ENCODE peak calls at places on chromosome 13, in seven cellular contexts. A, U, F, D, T, O and P are unnamed samples. For H3K4me1, the result is how much of the 10 kb centered on the place peaks cover.

GRCh38 chr13:105465251-105465650 is 1070.2 kb downstream of the EFNB2 start:
- DNase-seq in U (no peak), T (no peak), O (no peak), A (no peak), F (no peak), D (no peak), P (no peak)

GRCh38 chr13:44932171-44932849 is 57.0 kb downstream of the NUFIP1 start:
- DNase-seq in D (no peak), O (no peak), A (no peak), U (no peak), T (no peak), F (no peak), P (no peak)

GRCh38 chr13:79943633-79944032 is 397.3 kb downstream of the SPRY2 start:
- DNase-seq in U (no peak), T (no peak), O (no peak), D (no peak), A (no peak), F (no peak), P (no peak)

GRCh38 chr13:31773538-31773937 is 34.2 kb downstream of the RXFP2 start:
- DNase-seq in F (no peak), T (no peak), D (no peak), O (no peak), U (no peak), A (no peak), P (no peak)

GRCh38 chr13:113211774-113212173 is 2.4 kb downstream of the CUL4A start:
- DNase-seq in D (no peak), A (no peak), U (no peak), T (peak), F (no peak), O (no peak), P (no peak)

GRCh38 chr13:93674337-93674755 is 447.7 kb downstream of the GPC6 start:
- DNase-seq in U (no peak), F (no peak), T (no peak), A (no peak), D (no peak), O (no peak), P (no peak)

GRCh38 chr13:95176611-95177259 is 124.5 kb downstream of the ABCC4 start:
- DNase-seq in D (no peak), A (no peak), T (no peak), F (no peak), U (no peak), O (peak), P (no peak)

GRCh38 chr13:40221460-40222201 is 444.8 kb downstream of the FOXO1 start:
- DNase-seq in F (peak), O (peak), D (no peak), A (peak), U (no peak), T (no peak), P (no peak)

GRCh38 chr13:93775507-93776108 is 549.0 kb downstream of the GPC6 start:
- DNase-seq in F (no peak), U (no peak), T (no peak), D (no peak), O (no peak), A (no peak), P (no peak)

GRCh38 chr13:98515804-98516465 is 61.0 kb downstream of the STK24 start:
- DNase-seq in F (no peak), O (no peak), D (no peak), T (no peak), U (no peak), A (no peak), P (no peak)
- H3K27ac ChIP-seq in F (no peak), O (no peak), D (no peak), T (peak), U (no peak), A (no peak), P (no peak)

GRCh38 chr13:48853381-48854102 is 122.2 kb upstream of the FNDC3A start:
- DNase-seq in U (no peak), O (peak), T (peak), F (no peak), D (no peak), A (no peak), P (no peak)
- H3K4me1 ChIP-seq in U (under half), O (under half), T (under half), F (under half), D (under half), A (under half), P (under half)

GRCh38 chr13:83798731-83799130 is 83.5 kb downstream of the SLITRK1 start:
- DNase-seq in D (no peak), A (no peak), O (no peak), F (no peak), T (no peak), U (no peak), P (no peak)
- H3K27ac ChIP-seq in D (no peak), A (no peak), O (no peak), F (no peak), T (no peak), U (no peak), P (no peak)

GRCh38 chr13:110382830-110383229 is 75.7 kb downstream of the COL4A2 start:
- DNase-seq in A (no peak), D (no peak), O (no peak), T (no peak), F (no peak), U (no peak), P (no peak)
- H3K4me1 ChIP-seq in A (under half), D (under half), O (under half), T (under half), F (under half), U (half or more), P (under half)

GRCh38 chr13:30113531-30113930 is 193.8 kb downstream of the KATNAL1 start:
- DNase-seq in F (no peak), D (no peak), A (no peak), T (no peak), U (no peak), O (no peak), P (peak)
- H3K27ac ChIP-seq in F (peak), D (peak), A (no peak), T (no peak), U (no peak), O (peak), P (peak)

DNA sequence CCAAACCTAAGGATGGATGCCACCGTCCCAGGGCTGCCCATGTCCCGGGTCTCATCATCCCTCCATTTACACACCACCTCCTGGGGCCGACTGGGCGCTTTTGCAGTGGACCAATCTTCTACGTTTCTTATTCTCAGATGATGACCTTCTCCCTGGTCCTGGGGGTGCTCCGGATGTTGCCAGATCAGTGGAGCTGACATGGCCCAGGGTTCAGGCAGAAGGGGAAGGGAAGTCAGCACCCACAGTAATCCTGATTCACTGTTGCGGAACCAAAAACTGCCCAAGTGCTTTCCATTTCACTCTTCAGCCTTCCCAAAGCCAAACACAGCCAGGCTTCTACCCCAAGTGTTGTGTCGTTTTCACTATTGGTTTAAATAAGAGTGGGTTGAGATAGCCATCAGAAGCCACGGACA is 29.8 kb downstream of the RAB20 start:
- DNase-seq in F (no peak), U (no peak), O (no peak), T (no peak), A (no peak), D (no peak), P (no peak)
- H3K4me1 ChIP-seq in F (under half), U (under half), O (half or more), T (under half), A (under half), D (under half), P (under half)